ENCODE peak calls at places on chromosomes 11 and 22, in five cellular contexts. K, V, H, T and R are unnamed samples.

GRCh38 chr11:44286268-44286880 is 23.6 kb downstream of the ALX4 start:
- DNase-seq in K (peak; percentile 50), V (peak; percentile 55), H (peak; percentile 40), T (peak; percentile 39), R (no peak)

GRCh38 chr11:65814131-65814959 is 19.4 kb upstream of the SNX32 start:
- DNase-seq in K (peak; percentile 50), V (no peak), H (no peak), T (no peak), R (peak; percentile 89)

GRCh38 chr11:130202009-130202817 is 42.6 kb downstream of the ST14 start:
- DNase-seq in K (no peak), V (no peak), H (no peak), T (no peak), R (no peak)

GRCh38 chr22:41696714-41697113 is 2.6 kb upstream of the MEI1 start:
- DNase-seq in K (no peak), V (no peak), H (no peak), T (no peak), R (no peak)

GRCh38 chr22:38305481-38306448 is 11.5 kb downstream of the CSNK1E start:
- DNase-seq in K (peak; percentile 38), V (peak; percentile 19), H (no peak), T (peak; percentile 52), R (no peak)

GRCh38 chr22:40243891-40244290 is 66.2 kb downstream of the TNRC6B start:
- DNase-seq in K (no peak), V (no peak), H (no peak), T (no peak), R (no peak)

GRCh38 chr11:61357894-61358239 is 3.8 kb downstream of the CYB561A3 start:
- DNase-seq in K (no peak), V (no peak), H (no peak), T (no peak), R (no peak)

GRCh38 chr11:126391286-126391954 is 35.9 kb downstream of the ST3GAL4 start:
- DNase-seq in K (no peak), V (no peak), H (no peak), T (no peak), R (no peak)

GRCh38 chr11:69232821-69233760 is 60.9 kb upstream of the MYEOV start:
- DNase-seq in K (no peak), V (no peak), H (no peak), T (no peak), R (no peak)

GRCh38 chr11:70745936-70746335 is 347.6 kb downstream of the CTTN start:
- DNase-seq in K (no peak), V (no peak), H (no peak), T (no peak), R (no peak)

GRCh38 chr11:17389205-17389956 is 922 bp upstream of the KCNJ11 start:
- DNase-seq in K (peak; percentile 88), V (peak; percentile 80), H (peak; percentile 57), T (peak; percentile 64), R (peak; percentile 13)

GRCh38 chr22:23751441-23751996 is 607 bp upstream of the ZNF70 start:
- DNase-seq in K (no peak), V (no peak), H (peak; percentile 18), T (no peak), R (no peak)

GRCh38 chr11:1298695-1299492 is 10.5 kb downstream of the TOLLIP start:
- DNase-seq in K (peak; percentile 93), V (no peak), H (no peak), T (peak; percentile 66), R (peak; percentile 92)

GRCh38 chr11:117232022-117232878 is at the start of the genes PCSK7 and RNF214:
- DNase-seq in K (peak; percentile 80), V (peak; percentile 65), H (peak; percentile 39), T (peak; percentile 73), R (peak; percentile 90)

GRCh38 chr22:45626198-45626651 is 45.4 kb upstream of the ATXN10 start:
- DNase-seq in K (peak; percentile 76), V (no peak), H (no peak), T (peak; percentile 88), R (peak; percentile 79)

GRCh38 chr22:19700790-19701419 is 13.4 kb upstream of the SEPTIN5 start:
- DNase-seq in K (no peak), V (no peak), H (no peak), T (no peak), R (no peak)

GRCh38 chr11:19455731-19456130 is 215.0 kb upstream of the E2F8 start:
- DNase-seq in K (no peak), V (no peak), H (no peak), T (no peak), R (no peak)